ENCODE peak calls at places on chromosomes 13 and 19, in ten cellular contexts. B is endodermal cell; Y is activated effector memory CD4-positive, alpha-beta T cell treated with anti-CD3 and anti-CD28 coated beads, Interleukin-2, amount 50 U/mL, for 16 hours; H is stimulated activated CD4-positive, alpha-beta T cell treated with anti-CD3 and anti-CD28 coated beads, Interleukin-1b, Interleukin-23, amount 100 ng/mL, for 1 hour; V is left ventricle myocardium inferior; X is naive B cell; W is neural crest cell; S is GF-D8; F is GM20000; Q is EH. P is an unnamed sample.

GRCh38 chr13:28716511-28716910 is 2.3 kb downstream of the SLC46A3 start:
- DNase-seq in B (peak), Y (no peak), H (no peak), V (peak), X (no peak), W (no peak), S (no peak), F (no peak), Q (peak), P (no peak)

GRCh38 chr13:113906566-113906965 is 42.7 kb upstream of the GAS6 start:
- DNase-seq in B (peak), Y (no peak), H (no peak), V (no peak), X (no peak), W (no peak), S (no peak), F (no peak), Q (no peak), P (no peak)

GRCh38 chr13:31987071-31987470 is 44.5 kb upstream of the FRY start:
- DNase-seq in B (no peak), Y (no peak), H (no peak), V (no peak), X (no peak), W (no peak), S (no peak), F (no peak), Q (no peak), P (no peak)

GRCh38 chr19:37217533-37217854 is 520 bp upstream of the ZNF383 start:
- DNase-seq in B (no peak), Y (no peak), H (no peak), V (no peak), X (no peak), W (no peak), S (no peak), F (peak), Q (no peak), P (no peak)

GRCh38 chr19:46621191-46622117 is 3.4 kb downstream of the PTGIR start:
- DNase-seq in B (no peak), Y (no peak), H (no peak), V (no peak), X (no peak), W (no peak), S (no peak), F (no peak), Q (no peak), P (no peak)

GRCh38 chr19:2443785-2444182 is 13.0 kb downstream of the LMNB2 start:
- DNase-seq in B (no peak), Y (no peak), H (no peak), V (no peak), X (no peak), W (no peak), S (no peak), F (no peak), Q (no peak), P (peak)

GRCh38 chr19:2477141-2477710 is 1.3 kb downstream of the GADD45B start:
- DNase-seq in B (peak), Y (no peak), H (no peak), V (peak), X (no peak), W (no peak), S (no peak), F (no peak), Q (peak), P (no peak)

GRCh38 chr13:78160793-78161192 is 242.2 kb upstream of the EDNRB start:
- DNase-seq in B (no peak), Y (no peak), H (no peak), V (no peak), X (no peak), W (no peak), S (peak), F (peak), Q (peak), P (peak)

GRCh38 chr13:110012102-110012739 is 225.8 kb upstream of the IRS2 start:
- DNase-seq in B (no peak), Y (no peak), H (no peak), V (no peak), X (no peak), W (no peak), S (no peak), F (no peak), Q (peak), P (no peak)

GRCh38 chr19:1183543-1184172 is 9.6 kb upstream of the SBNO2 start:
- DNase-seq in B (peak), Y (peak), H (no peak), V (no peak), X (no peak), W (no peak), S (no peak), F (peak), Q (peak), P (no peak)

GRCh38 chr19:7783991-7784421 is 21.0 kb downstream of the CLEC4M start:
- DNase-seq in B (peak), Y (no peak), H (no peak), V (no peak), X (no peak), W (no peak), S (peak), F (no peak), Q (peak), P (peak)

GRCh38 chr13:41960195-41960699 is 662 bp downstream of the VWA8 start:
- DNase-seq in B (peak), Y (no peak), H (no peak), V (no peak), X (no peak), W (no peak), S (no peak), F (no peak), Q (peak), P (no peak)

GRCh38 chr19:51777570-51778460 is 16.8 kb downstream of the FPR2 start:
- DNase-seq in B (peak), Y (peak), H (no peak), V (peak), X (peak), W (peak), S (peak), F (peak), Q (peak), P (peak)

GRCh38 chr13:113774177-113775107 is 15.4 kb downstream of the TMEM255B start:
- DNase-seq in B (no peak), Y (peak), H (no peak), V (no peak), X (no peak), W (no peak), S (no peak), F (no peak), Q (peak), P (no peak)

GRCh38 chr13:51380269-51380668 is 40.8 kb downstream of the SERPINE3 start:
- DNase-seq in B (no peak), Y (no peak), H (no peak), V (no peak), X (no peak), W (no peak), S (no peak), F (no peak), Q (no peak), P (no peak)

GRCh38 chr13:77565635-77566034 is 30.1 kb downstream of the SCEL start:
- DNase-seq in B (no peak), Y (no peak), H (no peak), V (no peak), X (peak), W (no peak), S (no peak), F (peak), Q (peak), P (peak)

GRCh38 chr13:94759120-94759728 is 46.9 kb upstream of the SOX21 start:
- DNase-seq in B (no peak), Y (no peak), H (no peak), V (no peak), X (no peak), W (no peak), S (no peak), F (no peak), Q (no peak), P (no peak)

GRCh38 chr13:60407095-60407494 is 10.1 kb downstream of the TDRD3 start:
- DNase-seq in B (no peak), Y (no peak), H (no peak), V (no peak), X (no peak), W (no peak), S (no peak), F (no peak), Q (no peak), P (no peak)

GRCh38 chr19:35856001-35856400 is 710 bp upstream of the KIRREL2 start:
- DNase-seq in B (peak), Y (no peak), H (no peak), V (no peak), X (no peak), W (peak), S (no peak), F (no peak), Q (no peak), P (no peak)

GRCh38 chr19:1269065-1269477 is at the start of gene CIRBP:
- DNase-seq in B (peak), Y (peak), H (peak), V (peak), X (peak), W (peak), S (peak), F (peak), Q (peak), P (peak)

GRCh38 chr19:43634877-43635560 is 4.6 kb downstream of the CADM4 start:
- DNase-seq in B (peak), Y (no peak), H (no peak), V (no peak), X (no peak), W (peak), S (no peak), F (no peak), Q (no peak), P (no peak)

GRCh38 chr13:41505209-41505835 is 48.0 kb downstream of the RGCC start:
- DNase-seq in B (no peak), Y (no peak), H (no peak), V (no peak), X (no peak), W (no peak), S (no peak), F (no peak), Q (peak), P (no peak)

GRCh38 chr19:42052241-42052863 is 17.7 kb downstream of the GRIK5 start:
- DNase-seq in B (no peak), Y (no peak), H (no peak), V (no peak), X (no peak), W (no peak), S (no peak), F (no peak), Q (no peak), P (no peak)